ENCODE peak calls at places on chromosomes 12 and 14, in seven cellular contexts. K is neural progenitor cell; A is caudate nucleus; M is activated CD4-positive, alpha-beta T cell treated with anti-CD3 and anti-CD28 coated beads for 4 hours; U is NCI-H345; T is stimulated activated CD4-positive, alpha-beta T cell treated with anti-CD3 and anti-CD28 coated beads, Interleukin-2, amount 100 ng/mL, for 24 hours; O is RPMI7951. H is an unnamed sample.

GRCh38 chr12:52359511-52360103 is 7.7 kb downstream of the KRT85 start:
- DNase-seq in K (no peak), A (no peak), M (no peak), U (no peak), T (no peak), O (no peak), H (no peak)

GRCh38 chr12:32516230-32516629 is 116.9 kb downstream of the FGD4 start:
- DNase-seq in K (no peak), A (no peak), M (no peak), U (no peak), T (no peak), O (no peak), H (no peak)

GRCh38 chr12:131222271-131223139 is 268.8 kb downstream of the ADGRD1 start:
- DNase-seq in K (peak), A (no peak), M (no peak), U (no peak), T (no peak), O (peak), H (no peak)

GRCh38 chr12:92621833-92622232 is 81.0 kb upstream of the PLEKHG7 start:
- DNase-seq in K (no peak), A (no peak), M (no peak), U (no peak), T (no peak), O (peak), H (no peak)

GRCh38 chr12:57109207-57110160 is 1.7 kb downstream of the STAT6 start:
- DNase-seq in K (no peak), A (no peak), M (no peak), U (no peak), T (no peak), O (no peak), H (no peak)

GRCh38 chr12:80441921-80442320 is 2.1 kb upstream of the PTPRQ start:
- DNase-seq in K (no peak), A (no peak), M (no peak), U (no peak), T (no peak), O (peak), H (no peak)

GRCh38 chr14:83558946-83559345 is 1971.0 kb upstream of the FLRT2 start:
- DNase-seq in K (no peak), A (no peak), M (no peak), U (no peak), T (no peak), O (no peak), H (no peak)

GRCh38 chr14:68254669-68255527 is 435.3 kb downstream of the RAD51B start:
- DNase-seq in K (no peak), A (no peak), M (no peak), U (no peak), T (no peak), O (no peak), H (no peak)

GRCh38 chr14:68669644-68670343 is 123.1 kb downstream of the ZFP36L1 start:
- DNase-seq in K (no peak), A (no peak), M (no peak), U (no peak), T (no peak), O (peak), H (no peak)

GRCh38 chr12:77224346-77224745 is 159.0 kb upstream of the E2F7 start:
- DNase-seq in K (no peak), A (no peak), M (no peak), U (no peak), T (no peak), O (no peak), H (no peak)

GRCh38 chr12:104975621-104976343 is 10.3 kb upstream of the NOPCHAP1 start:
- DNase-seq in K (no peak), A (no peak), M (no peak), U (no peak), T (no peak), O (peak), H (no peak)

GRCh38 chr12:28603801-28604200 is 413.5 kb downstream of the CCDC91 start:
- DNase-seq in K (no peak), A (no peak), M (no peak), U (no peak), T (no peak), O (no peak), H (no peak)

GRCh38 chr12:101824831-101825230 is 5.9 kb downstream of the GNPTAB start:
- DNase-seq in K (no peak), A (no peak), M (no peak), U (no peak), T (no peak), O (no peak), H (no peak)

GRCh38 chr14:100893760-100894159 is 9.8 kb downstream of the RTL1 start:
- DNase-seq in K (no peak), A (no peak), M (no peak), U (no peak), T (no peak), O (no peak), H (no peak)

GRCh38 chr14:100737526-100737925 is 10.8 kb downstream of the DLK1 start:
- DNase-seq in K (no peak), A (no peak), M (no peak), U (no peak), T (no peak), O (no peak), H (no peak)

GRCh38 chr14:88551094-88551870 is 3.5 kb downstream of the PTPN21 start:
- DNase-seq in K (peak), A (peak), M (peak), U (peak), T (peak), O (peak), H (peak)

GRCh38 chr12:4441355-4442330 is 4.0 kb downstream of the FGF6 start:
- DNase-seq in K (peak), A (no peak), M (no peak), U (peak), T (no peak), O (no peak), H (peak)

GRCh38 chr12:99915251-99916082 is 69.3 kb downstream of the ANKS1B start:
- DNase-seq in K (no peak), A (no peak), M (no peak), U (no peak), T (no peak), O (peak), H (no peak)

GRCh38 chr12:71397433-71397954 is 42.1 kb upstream of the LGR5 start:
- DNase-seq in K (no peak), A (no peak), M (no peak), U (no peak), T (no peak), O (no peak), H (no peak)

H was measured in DMS153.